ENCODE peak calls at places on chromosomes 5 and 9, in ten cellular contexts. E is right atrium auricular region; F is stimulated activated CD4-positive, alpha-beta T cell treated with anti-CD3 and anti-CD28 coated beads, TNF-alpha, amount 100 ng/mL, for 4 hours; N is NCI-H69; H is BE2C; K is naive thymus-derived CD8-positive, alpha-beta T cell; M is left cardiac atrium; O is AG04450; D is cardiac septum; G is stimulated activated CD8-positive, alpha-beta memory T cell treated with anti-CD3 and anti-CD28 coated beads, Interleukin-4, amount 100 ng/mL, for 24 hours. X is an unnamed sample.

GRCh38 chr9:97628668-97629067 is 4.5 kb downstream of the TSTD2 start:
- DNase-seq in E (no peak), F (no peak), N (peak; percentile 35), H (no peak), K (no peak), M (no peak), O (no peak), D (no peak), G (no peak), X (no peak)

GRCh38 chr5:79713727-79714126 is 24.1 kb downstream of the CMYA5 start:
- DNase-seq in E (no peak), F (no peak), N (no peak), H (no peak), K (no peak), M (no peak), O (no peak), D (no peak), G (no peak), X (no peak)

GRCh38 chr5:41447761-41448510 is 62.5 kb downstream of the PLCXD3 start:
- DNase-seq in E (no peak), F (no peak), N (peak; percentile 52), H (peak; percentile 13), K (no peak), M (no peak), O (no peak), D (no peak), G (no peak), X (no peak)

GRCh38 chr5:141782991-141783598 is 95.1 kb downstream of the PCDH1 start:
- DNase-seq in E (no peak), F (no peak), N (no peak), H (no peak), K (no peak), M (no peak), O (no peak), D (no peak), G (no peak), X (no peak)

GRCh38 chr5:32508806-32509805 is 64.6 kb upstream of the ZFR start:
- DNase-seq in E (no peak), F (no peak), N (no peak), H (no peak), K (no peak), M (no peak), O (no peak), D (no peak), G (no peak), X (no peak)

GRCh38 chr9:98808411-98808815 is 943 bp downstream of the GALNT12 start:
- DNase-seq in E (no peak), F (no peak), N (peak; percentile 75), H (no peak), K (no peak), M (no peak), O (no peak), D (no peak), G (no peak), X (no peak)

GRCh38 chr5:115098041-115098702 is 71.5 kb downstream of the TRIM36 start:
- DNase-seq in E (no peak), F (no peak), N (peak; percentile 65), H (peak; percentile 46), K (peak; percentile 4), M (no peak), O (peak; percentile 18), D (no peak), G (no peak), X (peak; percentile 26)

GRCh38 chr9:69976165-69976564 is 67.5 kb upstream of the MAMDC2 start:
- DNase-seq in E (no peak), F (no peak), N (peak; percentile 77), H (no peak), K (no peak), M (no peak), O (peak; percentile 94), D (no peak), G (no peak), X (peak; percentile 92)

GRCh38 chr9:68417762-68418161 is 61.4 kb downstream of the PGM5 start:
- DNase-seq in E (no peak), F (no peak), N (no peak), H (no peak), K (no peak), M (no peak), O (no peak), D (no peak), G (no peak), X (no peak)